ENCODE peak calls at places on chromosomes 11 and 22, in five cellular contexts. One of them, this sample, is unnamed.

GRCh38 chr22:41367039-41367679 is 14.6 kb upstream of the TEF start:
- DNase-seq in GM04503: no peak
- DNase-seq in AG09319: peak; percentile 90
- DNase-seq in activated CD4-positive, alpha-beta T cell treated with anti-CD3 and anti-CD28 coated beads, Interleukin-2, amount 50 U/mL, for 1 hour: peak; percentile 10
- DNase-seq in germinal center: peak; percentile 20
- DNase-seq in this sample: peak; percentile 75

GRCh38 chr11:1559103-1559951 is 12.7 kb downstream of the DUSP8 start:
- DNase-seq in activated CD4-positive, alpha-beta T cell treated with anti-CD3 and anti-CD28 coated beads, Interleukin-2, amount 50 U/mL, for 1 hour: no peak
- DNase-seq in AG09319: peak; percentile 53
- DNase-seq in GM04503: peak; percentile 58
- DNase-seq in germinal center: no peak
- DNase-seq in this sample: peak; percentile 87

GRCh38 chr22:19998232-19998951 is 18.2 kb downstream of the ARVCF start:
- DNase-seq in AG09319: no peak
- DNase-seq in GM04503: no peak
- DNase-seq in germinal center: no peak
- DNase-seq in activated CD4-positive, alpha-beta T cell treated with anti-CD3 and anti-CD28 coated beads, Interleukin-2, amount 50 U/mL, for 1 hour: no peak
- DNase-seq in this sample: no peak

GRCh38 chr11:125069796-125070195 is 6.7 kb downstream of the SLC37A2 start:
- DNase-seq in GM04503: no peak
- DNase-seq in AG09319: no peak
- DNase-seq in germinal center: no peak
- DNase-seq in activated CD4-positive, alpha-beta T cell treated with anti-CD3 and anti-CD28 coated beads, Interleukin-2, amount 50 U/mL, for 1 hour: no peak
- DNase-seq in this sample: no peak

GRCh38 chr11:14312736-14313438 is 46.1 kb downstream of the RRAS2 start:
- DNase-seq in GM04503: no peak
- DNase-seq in activated CD4-positive, alpha-beta T cell treated with anti-CD3 and anti-CD28 coated beads, Interleukin-2, amount 50 U/mL, for 1 hour: no peak
- DNase-seq in AG09319: no peak
- DNase-seq in germinal center: no peak
- DNase-seq in this sample: no peak

GRCh38 chr22:20494978-20495860 is at the start of gene KLHL22:
- DNase-seq in AG09319: no peak
- DNase-seq in germinal center: peak; percentile 41
- DNase-seq in GM04503: no peak
- DNase-seq in activated CD4-positive, alpha-beta T cell treated with anti-CD3 and anti-CD28 coated beads, Interleukin-2, amount 50 U/mL, for 1 hour: peak; percentile 12
- DNase-seq in this sample: peak; percentile 63

GRCh38 chr11:67345247-67345948 is 7.9 kb downstream of the POLD4 start:
- DNase-seq in germinal center: no peak
- DNase-seq in GM04503: no peak
- DNase-seq in activated CD4-positive, alpha-beta T cell treated with anti-CD3 and anti-CD28 coated beads, Interleukin-2, amount 50 U/mL, for 1 hour: no peak
- DNase-seq in AG09319: no peak
- DNase-seq in this sample: peak; percentile 75

GRCh38 chr11:107999759-108000455 is 8.8 kb upstream of the CUL5 start:
- DNase-seq in activated CD4-positive, alpha-beta T cell treated with anti-CD3 and anti-CD28 coated beads, Interleukin-2, amount 50 U/mL, for 1 hour: no peak
- DNase-seq in AG09319: no peak
- DNase-seq in germinal center: peak; percentile 74
- DNase-seq in GM04503: no peak
- DNase-seq in this sample: peak; percentile 89

GRCh38 chr11:693415-693831 is 1.6 kb downstream of the DEAF1 start:
- DNase-seq in GM04503: no peak
- DNase-seq in activated CD4-positive, alpha-beta T cell treated with anti-CD3 and anti-CD28 coated beads, Interleukin-2, amount 50 U/mL, for 1 hour: no peak
- DNase-seq in AG09319: no peak
- DNase-seq in germinal center: no peak
- DNase-seq in this sample: no peak

GRCh38 chr22:39144101-39144815 is 8.2 kb downstream of the CBX7 start:
- DNase-seq in GM04503: no peak
- DNase-seq in activated CD4-positive, alpha-beta T cell treated with anti-CD3 and anti-CD28 coated beads, Interleukin-2, amount 50 U/mL, for 1 hour: peak; percentile 47
- DNase-seq in germinal center: peak; percentile 69
- DNase-seq in AG09319: no peak
- DNase-seq in this sample: no peak